ENCODE peak calls at places on chromosome 10, in eight cellular contexts. D, S, G, H, X, B, P and Z are unnamed samples.

GRCh38 chr10:64977912-64978311 is 1456.7 kb downstream of the REEP3 start:
- DNase-seq in P (no peak), D (no peak), H (no peak), X (no peak), B (no peak), G (no peak), S (no peak), Z (no peak)

GRCh38 chr10:78359641-78360091 is 326.0 kb downstream of the RPS24 start:
- DNase-seq in B (no peak), S (no peak), D (no peak), H (no peak), G (no peak), P (no peak), X (no peak), Z (peak)

GRCh38 chr10:128537888-128538287 is 411.7 kb upstream of the MKI67 start:
- DNase-seq in H (no peak), G (no peak), P (no peak), X (no peak), S (no peak), B (no peak), D (no peak), Z (no peak)

GRCh38 chr10:114713525-114713924 is 55.5 kb upstream of the ABLIM1 start:
- DNase-seq in H (no peak), D (no peak), S (no peak), G (no peak), X (no peak), P (no peak), B (no peak), Z (no peak)

GRCh38 chr10:130023454-130024230 is 59.6 kb upstream of the EBF3 start:
- DNase-seq in D (no peak), G (no peak), H (no peak), X (no peak), S (no peak), B (no peak), P (no peak), Z (no peak)

GRCh38 chr10:93954726-93955363 is 38.9 kb upstream of the PLCE1 start:
- DNase-seq in B (no peak), G (peak), S (no peak), X (no peak), P (no peak), D (no peak), H (no peak), Z (no peak)

GRCh38 chr10:97729014-97729413 is 7.9 kb upstream of the ZFYVE27 start:
- DNase-seq in D (no peak), H (no peak), B (no peak), S (no peak), P (no peak), G (no peak), X (no peak), Z (no peak)

GRCh38 chr10:79435271-79436065 is 10.0 kb downstream of the ZCCHC24 start:
- DNase-seq in G (no peak), B (no peak), P (no peak), S (no peak), H (peak), X (no peak), D (no peak), Z (peak)

GRCh38 chr10:103451091-103451801 is 924 bp downstream of the CALHM2 start:
- DNase-seq in D (peak), H (peak), X (peak), P (no peak), B (peak), S (peak), G (peak), Z (peak)

GRCh38 chr10:100033766-100034418 is 24.1 kb upstream of the DNMBP start:
- DNase-seq in S (no peak), H (no peak), D (no peak), G (no peak), B (no peak), P (no peak), X (no peak), Z (peak)

GRCh38 chr10:132516771-132517725 is 20.5 kb upstream of the INPP5A start:
- DNase-seq in H (peak), D (no peak), S (no peak), G (peak), X (peak), P (no peak), B (peak), Z (peak)

GRCh38 chr10:61754553-61755540 is 92.1 kb downstream of the CABCOCO1 start:
- DNase-seq in D (no peak), X (no peak), S (no peak), P (peak), G (no peak), H (no peak), B (no peak), Z (no peak)

GRCh38 chr10:121154846-121155245 is 303.7 kb downstream of the WDR11 start:
- DNase-seq in D (no peak), H (no peak), G (no peak), X (no peak), P (no peak), B (peak), S (no peak), Z (no peak)

GRCh38 chr10:124632566-124632965 is 111.6 kb downstream of the FAM53B start:
- DNase-seq in S (no peak), P (no peak), D (no peak), H (no peak), X (no peak), G (no peak), B (no peak), Z (no peak)

GRCh38 chr10:47038881-47039557 is 127.8 kb downstream of the PTPN20 start:
- DNase-seq in S (no peak), X (no peak), P (no peak), B (no peak), G (no peak), H (peak), D (no peak), Z (peak)

GRCh38 chr10:124083740-124084397 is 9.5 kb downstream of the CHST15 start:
- DNase-seq in G (no peak), H (no peak), X (no peak), D (no peak), P (no peak), B (no peak), S (no peak), Z (no peak)

GRCh38 chr10:36943534-36943933 is 181.9 kb upstream of the ANKRD30A start:
- DNase-seq in S (no peak), G (no peak), D (no peak), B (no peak), P (no peak), X (no peak), H (peak), Z (no peak)

GRCh38 chr10:12708921-12709320 is 292.6 kb downstream of the CCDC3 start:
- DNase-seq in H (no peak), B (no peak), X (no peak), D (no peak), P (no peak), S (no peak), G (peak), Z (peak)

GRCh38 chr10:6173203-6173602 is 29.5 kb upstream of the PFKFB3 start:
- DNase-seq in P (no peak), G (peak), S (no peak), X (no peak), B (no peak), D (peak), H (no peak), Z (peak)

GRCh38 chr10:124737221-124737620 is 7.0 kb downstream of the FAM53B start:
- DNase-seq in X (no peak), B (no peak), D (no peak), G (no peak), S (no peak), P (no peak), H (no peak), Z (no peak)

GRCh38 chr10:82932426-82932825 is 1057.4 kb downstream of the NRG3 start:
- DNase-seq in G (no peak), X (no peak), D (no peak), S (no peak), P (no peak), H (no peak), B (no peak), Z (no peak)

GRCh38 chr10:123582084-123582989 is 83.8 kb upstream of the GPR26 start:
- DNase-seq in G (peak), S (no peak), P (peak), X (peak), D (peak), H (peak), B (peak), Z (peak)

GRCh38 chr10:30990971-30991646 is 40.6 kb downstream of the ZNF438 start:
- DNase-seq in B (no peak), G (no peak), H (no peak), X (no peak), S (no peak), P (no peak), D (no peak), Z (no peak)

GRCh38 chr10:125611756-125612155 is 71.2 kb downstream of the TEX36 start:
- DNase-seq in S (no peak), B (no peak), X (no peak), P (no peak), G (no peak), D (no peak), H (no peak), Z (no peak)

GRCh38 chr10:78194539-78195402 is 161.1 kb downstream of the RPS24 start:
- DNase-seq in D (no peak), P (no peak), G (no peak), S (no peak), B (no peak), H (no peak), X (no peak), Z (peak)

GRCh38 chr10:109821672-109822071 is 101.6 kb downstream of the XPNPEP1 start:
- DNase-seq in G (no peak), P (no peak), S (no peak), B (no peak), H (no peak), D (no peak), X (no peak), Z (no peak)

GRCh38 chr10:132476146-132477065 is 61.2 kb upstream of the INPP5A start:
- DNase-seq in S (no peak), G (no peak), B (no peak), D (no peak), H (peak), P (no peak), X (no peak), Z (no peak)

GRCh38 chr10:17425584-17426262 is 28.7 kb downstream of the ST8SIA6 start:
- DNase-seq in B (no peak), X (no peak), H (no peak), G (no peak), D (no peak), S (no peak), P (no peak), Z (no peak)

GRCh38 chr10:103833731-103834365 is 21.5 kb downstream of the SH3PXD2A start:
- DNase-seq in S (no peak), B (no peak), H (peak), P (no peak), G (peak), D (no peak), X (no peak), Z (peak)

GRCh38 chr10:124994573-124995473 is 52.9 kb downstream of the ZRANB1 start:
- DNase-seq in P (no peak), S (no peak), B (no peak), X (no peak), D (no peak), G (no peak), H (peak), Z (no peak)

GRCh38 chr10:62024026-62024701 is 122.7 kb downstream of the ARID5B start:
- DNase-seq in P (no peak), X (no peak), B (no peak), D (no peak), S (no peak), G (no peak), H (no peak), Z (peak)